ENCODE peak calls at places on chromosomes 4 and X, in four cellular contexts. K is foreskin fibroblast, G is progenitor cell of endocrine pancreas, B is glutamatergic neuron. I is an unnamed sample.

GRCh38 chr4:151921371-151921770 is 160.6 kb upstream of the GATB start:
- DNase-seq in G (no peak), K (peak), B (no peak), I (no peak)

GRCh38 chrX:122389005-122389404 is 795.1 kb upstream of the GRIA3 start:
- DNase-seq in G (no peak), K (no peak), B (no peak), I (no peak)

GRCh38 chrX:130110379-130111219 is at the start of gene ELF4:
- DNase-seq in G (no peak), B (no peak), K (peak), I (peak)

GRCh38 chr4:76212851-76213414 is 691 bp downstream of the SCARB2 start:
- DNase-seq in K (peak), B (no peak), G (no peak), I (no peak)

GRCh38 chr4:8874896-8875680 is 3.4 kb upstream of the HMX1 start:
- DNase-seq in G (no peak), K (no peak), B (no peak), I (peak)

GRCh38 chr4:12041828-12042227 is 613.1 kb upstream of the HS3ST1 start:
- DNase-seq in K (no peak), G (no peak), B (no peak), I (no peak)

GRCh38 chrX:8864151-8864550 is 63.0 kb upstream of the FAM9A start:
- DNase-seq in G (no peak), K (no peak), B (no peak), I (no peak)

GRCh38 chrX:100969936-100970335 is 428 bp downstream of the ARL13A start:
- DNase-seq in B (no peak), K (no peak), G (no peak), I (no peak)

GRCh38 chr4:76374744-76375143 is 46.2 kb downstream of the CCDC158 start:
- DNase-seq in B (no peak), G (no peak), K (no peak), I (no peak)

GRCh38 chrX:150569155-150569477 is 695 bp downstream of the MTM1 start:
- DNase-seq in K (no peak), G (no peak), B (no peak), I (peak)

GRCh38 chr4:2299794-2300193 is 37.9 kb upstream of the MXD4 start:
- DNase-seq in K (no peak), G (no peak), B (no peak), I (no peak)

GRCh38 chr4:42460043-42460442 is 62.8 kb downstream of the SHISA3 start:
- DNase-seq in K (no peak), G (no peak), B (no peak), I (peak)

DNA sequence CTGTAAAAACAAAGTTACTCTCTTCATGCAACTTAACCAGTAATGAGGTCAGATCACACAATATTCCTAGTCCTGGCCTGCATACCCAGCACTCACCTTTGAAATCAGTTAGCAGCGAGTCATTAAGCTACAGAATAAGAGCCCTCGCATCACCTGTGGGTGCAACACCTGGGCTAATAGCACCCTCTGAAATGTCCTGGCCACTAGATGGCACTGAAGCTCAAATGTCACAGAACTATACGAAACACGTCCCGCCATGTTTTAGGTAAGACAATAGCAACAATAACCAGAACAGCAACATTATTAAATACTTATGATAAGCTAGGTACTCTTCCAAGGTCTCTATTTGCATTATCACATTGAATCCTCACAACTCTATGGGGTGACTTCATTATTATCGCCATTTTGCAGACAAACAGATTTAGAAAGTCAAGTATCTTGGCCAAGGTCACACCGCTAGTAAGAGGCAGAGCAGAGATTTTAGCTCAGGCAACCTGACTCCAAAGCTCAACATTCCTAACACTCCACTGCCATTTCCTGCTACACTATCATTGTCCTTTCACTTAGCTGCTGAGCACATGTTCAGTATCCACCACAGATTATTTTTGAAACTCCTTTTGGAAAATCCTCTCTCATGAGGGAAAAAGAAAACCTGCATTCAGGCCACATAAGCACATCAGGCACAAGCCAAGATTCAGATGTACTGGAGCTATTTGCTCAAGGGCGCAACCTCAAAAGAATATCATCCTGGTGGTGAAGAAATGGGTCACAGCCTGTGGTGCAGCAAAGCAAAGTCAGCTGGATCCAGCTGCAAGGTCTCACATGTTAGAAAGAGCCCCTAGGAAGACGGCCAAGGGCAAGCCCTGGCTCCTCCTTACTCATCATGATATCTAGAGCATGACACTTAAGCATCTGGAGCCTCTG is 59.5 kb upstream of the KDR start:
- DNase-seq in K (peak), B (no peak), G (no peak), I (peak)
- TF ChIP-seq CTCF in K (peak), B (no peak), G (peak), I (peak)

GRCh38 chr4:108650212-108651067 is at the start of gene OSTC:
- DNase-seq in G (peak), B (peak), K (peak), I (peak)

GRCh38 chr4:108646706-108647105 is 3.7 kb upstream of the OSTC start:
- DNase-seq in K (no peak), B (no peak), G (no peak), I (no peak)

GRCh38 chr4:108649863-108650211 is 562 bp upstream of the OSTC start:
- DNase-seq in G (no peak), K (no peak), B (no peak), I (no peak)

DNA sequence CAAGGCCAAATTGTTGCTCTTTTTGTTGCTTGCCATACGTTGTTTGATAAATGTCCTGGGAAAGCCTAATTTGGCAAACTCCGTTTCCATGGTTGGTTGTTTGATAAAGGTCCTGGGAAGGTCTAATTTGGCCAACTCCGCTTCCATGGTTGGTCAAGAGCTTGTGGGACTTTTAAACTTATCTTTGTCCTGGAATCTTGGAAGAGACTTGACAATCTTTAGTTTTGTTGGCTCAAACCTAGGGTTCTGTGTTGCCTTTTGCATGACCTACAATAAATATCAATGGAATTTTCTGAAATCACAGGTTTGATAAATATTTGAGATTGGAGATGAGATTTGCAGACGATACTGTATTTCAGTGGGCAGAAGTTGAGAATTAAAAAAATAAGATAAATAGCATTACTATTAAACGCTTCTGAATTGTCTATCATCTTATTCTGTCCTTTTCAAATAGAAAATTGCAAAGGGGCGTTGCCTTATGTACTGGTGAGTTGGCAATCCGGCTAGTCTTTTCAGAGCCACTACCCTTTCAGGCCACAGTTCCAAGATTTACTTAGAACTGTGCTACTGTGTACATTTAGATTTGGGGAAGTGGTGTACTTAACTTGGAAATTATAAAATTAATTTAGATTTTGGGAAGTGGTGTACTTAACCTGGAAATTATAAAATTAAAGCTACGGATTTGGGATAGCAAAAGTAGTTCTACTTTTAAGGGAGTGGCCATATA is 832 bp downstream of the OSTC start:
- DNase-seq in G (no peak), B (no peak), K (peak), I (no peak)
- TF ChIP-seq CTCF in G (no peak), B (no peak), K (no peak), I (no peak)

DNA sequence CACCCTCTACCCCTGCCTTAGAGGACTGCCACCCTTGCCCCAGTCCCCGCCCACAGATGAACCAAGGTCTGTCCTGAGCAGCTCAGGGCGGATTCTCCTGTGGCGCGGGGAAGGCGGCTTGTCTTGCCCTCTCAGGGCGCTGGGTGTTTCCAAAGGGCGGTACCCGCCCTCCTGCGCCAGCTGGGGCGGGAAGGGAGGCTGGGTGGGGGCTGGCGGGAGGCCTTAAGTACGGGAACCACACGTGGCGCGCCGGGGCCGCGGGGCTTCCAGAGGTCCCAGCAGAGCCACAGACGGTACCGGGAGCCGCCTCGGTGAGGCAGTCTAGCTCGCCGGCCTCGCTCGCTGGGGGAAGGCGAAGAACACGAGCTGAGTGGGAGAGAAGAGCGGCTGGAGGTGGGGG is 361.1 kb downstream of the MID1IP1 start:
- DNase-seq in G (no peak), B (peak), K (no peak), I (no peak)
- TF ChIP-seq CTCF in G (peak), B (no peak), K (no peak), I (no peak)

GRCh38 chr4:134470544-134470943 is 269.0 kb upstream of the PABPC4L start:
- DNase-seq in B (peak), G (no peak), K (no peak), I (peak)
- TF ChIP-seq CTCF in B (peak), G (peak), K (no peak), I (peak)

I was measured in GM20000.